ENCODE peak calls at places on chromosomes 4 and X, in nine cellular contexts. A is left lung, S is right atrium auricular region, T is kidney epithelial cell, O is activated B cell treated with CpG ODN at 0.5 μM for 24 hours, E is neural crest cell, R is endodermal cell, J is H9, Y is cardiac fibroblast. V is an unnamed sample.

GRCh38 chrX:47563801-47564315 is 2.9 kb downstream of the ARAF start:
- DNase-seq in A (no peak), S (no peak), T (no peak), O (no peak), E (no peak), R (no peak), J (no peak), Y (no peak), V (no peak)

GRCh38 chr4:151730003-151730559 is 30.7 kb downstream of the GATB start:
- DNase-seq in A (no peak), S (no peak), T (no peak), O (no peak), E (no peak), R (peak; percentile 72), J (peak; percentile 67), Y (no peak), V (no peak)

GRCh38 chr4:150943831-150944230 is 71.3 kb downstream of the LRBA start:
- DNase-seq in A (no peak), S (no peak), T (no peak), O (no peak), E (no peak), R (no peak), J (no peak), Y (no peak), V (no peak)

GRCh38 chr4:55312491-55313101 is 33.4 kb upstream of the SRD5A3 start:
- DNase-seq in A (no peak), S (no peak), T (peak; percentile 9), O (no peak), E (peak; percentile 4), R (peak; percentile 63), J (peak; percentile 54), Y (peak; percentile 71), V (no peak)

GRCh38 chrX:13695601-13696115 is 6.7 kb downstream of the RAB9A start:
- DNase-seq in A (no peak), S (no peak), T (no peak), O (no peak), E (no peak), R (no peak), J (no peak), Y (no peak), V (no peak)

GRCh38 chr4:76951333-76952033 is 1.9 kb downstream of the SEPTIN11 start:
- DNase-seq in A (no peak), S (no peak), T (no peak), O (no peak), E (no peak), R (no peak), J (no peak), Y (peak; percentile 41), V (no peak)

GRCh38 chr4:119977135-119977534 is 89.5 kb downstream of the MAD2L1 start:
- DNase-seq in A (no peak), S (no peak), T (no peak), O (no peak), E (no peak), R (peak; percentile 35), J (no peak), Y (no peak), V (no peak)

GRCh38 chrX:93637591-93637990 is 35.8 kb downstream of the NAP1L3 start:
- DNase-seq in A (peak; percentile 5), S (no peak), T (no peak), O (no peak), E (no peak), R (no peak), J (peak; percentile 51), Y (no peak), V (no peak)

GRCh38 chr4:175421506-175421905 is 390.6 kb downstream of the GPM6A start:
- DNase-seq in A (no peak), S (no peak), T (peak; percentile 38), O (no peak), E (no peak), R (no peak), J (no peak), Y (no peak), V (no peak)

GRCh38 chrX:20530319-20530979 is 263.7 kb upstream of the RPS6KA3 start:
- DNase-seq in A (no peak), S (peak; percentile 70), T (no peak), O (no peak), E (peak; percentile 79), R (peak; percentile 83), J (peak; percentile 48), Y (peak; percentile 65), V (no peak)

GRCh38 chr4:94566420-94566819 is 114.7 kb downstream of the PDLIM5 start:
- DNase-seq in A (no peak), S (no peak), T (no peak), O (no peak), E (no peak), R (no peak), J (no peak), Y (no peak), V (no peak)

GRCh38 chr4:94561249-94562024 is 109.7 kb downstream of the PDLIM5 start:
- DNase-seq in A (no peak), S (no peak), T (no peak), O (no peak), E (no peak), R (no peak), J (no peak), Y (peak; percentile 61), V (no peak)

GRCh38 chr4:94562285-94562684 is 110.5 kb downstream of the PDLIM5 start:
- DNase-seq in A (no peak), S (no peak), T (no peak), O (no peak), E (no peak), R (no peak), J (no peak), Y (no peak), V (no peak)

GRCh38 chr4:94567811-94568210 is 116.1 kb downstream of the PDLIM5 start:
- DNase-seq in A (no peak), S (no peak), T (no peak), O (no peak), E (no peak), R (no peak), J (no peak), Y (no peak), V (no peak)

GRCh38 chr4:94564252-94564651 is 112.5 kb downstream of the PDLIM5 start:
- DNase-seq in A (no peak), S (no peak), T (no peak), O (no peak), E (no peak), R (no peak), J (no peak), Y (no peak), V (no peak)
- TF ChIP-seq CTCF in A (no peak), S (no peak), T (no peak), O (no peak), E (no peak), R (no peak), J (no peak), Y (no peak), V (no peak)

GRCh38 chr4:20305976-20306375 is 54.3 kb downstream of the SLIT2 start:
- DNase-seq in A (no peak), S (no peak), T (no peak), O (no peak), E (no peak), R (no peak), J (no peak), Y (peak; percentile 64), V (no peak)
- TF ChIP-seq CTCF in A (no peak), S (peak; percentile 15), T (peak; percentile 36), O (no peak), E (peak; percentile 39), R (no peak), J (no peak), Y (peak; percentile 39), V (peak; percentile 50)

DNA sequence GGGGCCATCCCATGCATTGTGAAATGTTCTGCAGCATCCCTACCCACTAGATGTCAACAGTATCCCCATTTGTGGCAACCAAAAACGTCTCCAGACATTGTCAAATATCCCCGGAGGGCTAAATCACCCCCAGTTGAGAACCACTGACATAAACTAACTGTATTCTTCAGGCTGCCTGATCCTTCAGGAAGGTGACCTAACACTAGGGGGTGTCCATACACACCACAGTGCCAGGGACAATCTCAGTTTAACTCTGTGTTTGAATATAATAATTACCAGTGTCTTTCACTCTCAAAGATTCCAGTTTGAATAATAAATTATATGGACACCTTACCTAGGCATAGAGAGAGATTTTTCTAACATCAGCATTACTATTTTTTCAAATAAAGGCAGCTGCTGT is 6.4 kb downstream of the ACE2 start:
- DNase-seq in A (no peak), S (no peak), T (no peak), O (no peak), E (no peak), R (no peak), J (no peak), Y (no peak), V (no peak)
- TF ChIP-seq CTCF in A (no peak), S (no peak), T (peak; percentile 20), O (no peak), E (no peak), R (peak; percentile 71), J (peak; percentile 50), Y (peak; percentile 28), V (no peak)

GRCh38 chrX:75155830-75156525 is at the start of gene ABCB7:
- DNase-seq in A (peak; percentile 83), S (peak; percentile 61), T (peak; percentile 28), O (peak; percentile 41), E (peak; percentile 42), R (peak; percentile 82), J (peak; percentile 59), Y (peak; percentile 81), V (no peak)
- TF ChIP-seq CTCF in A (no peak), S (no peak), T (peak; percentile 12), O (no peak), E (no peak), R (peak; percentile 39), J (peak; percentile 17), Y (peak; percentile 3), V (no peak)

DNA sequence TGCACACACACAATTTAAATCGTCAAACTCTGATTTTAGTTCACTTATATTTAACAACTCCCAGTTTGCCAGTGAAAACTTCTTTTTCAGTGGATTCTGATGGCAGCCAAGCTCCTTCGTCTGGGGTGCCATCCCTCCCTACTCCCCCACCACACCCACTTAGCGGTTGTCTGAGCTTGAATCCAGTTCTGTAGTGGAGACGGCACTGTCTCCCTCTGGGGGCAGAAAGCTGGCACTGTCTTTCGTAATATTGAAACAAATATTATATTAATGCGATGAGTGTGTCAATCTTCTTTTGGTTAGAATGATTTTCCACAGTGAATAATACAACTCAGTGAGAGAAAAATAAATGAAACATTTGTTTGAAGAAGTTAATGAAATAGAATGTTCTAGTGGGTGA is 5.4 kb downstream of the MEPE start:
- DNase-seq in A (no peak), S (no peak), T (no peak), O (no peak), E (no peak), R (no peak), J (no peak), Y (no peak), V (no peak)
- TF ChIP-seq CTCF in A (no peak), S (peak; percentile 40), T (peak; percentile 19), O (no peak), E (peak; percentile 49), R (peak; percentile 71), J (peak; percentile 74), Y (peak; percentile 45), V (peak; percentile 28)

GRCh38 chr4:69831646-69832325 is 28.2 kb downstream of the SULT1E1 start:
- DNase-seq in A (peak; percentile 80), S (no peak), T (no peak), O (no peak), E (no peak), R (no peak), J (no peak), Y (no peak), V (no peak)
- TF ChIP-seq CTCF in A (no peak), S (no peak), T (no peak), O (no peak), E (no peak), R (peak; percentile 33), J (no peak), Y (no peak), V (no peak)